ENCODE peak calls at places on chromosomes 7 and 10, in four cellular contexts. N is HL-60, I is K562, F is GM12878. H is an unnamed sample.

GRCh38 chr10:132980426-132981172 is 38.2 kb upstream of the CFAP46 start:
- DNase-seq in N (no peak), F (no peak), I (no peak), H (no peak)

GRCh38 chr7:117567781-117568180 is 88.0 kb downstream of the CFTR start:
- DNase-seq in N (no peak), I (no peak), F (no peak), H (no peak)

GRCh38 chr7:5597772-5598171 is 174.1 kb upstream of the TNRC18 start:
- DNase-seq in I (peak; percentile 56), N (no peak), F (no peak), H (no peak)

GRCh38 chr7:158413962-158414961 is 173.4 kb downstream of the PTPRN2 start:
- DNase-seq in F (no peak), I (peak; percentile 25), N (no peak), H (no peak)

GRCh38 chr7:158576050-158576762 is 11.4 kb downstream of the PTPRN2 start:
- DNase-seq in N (peak; percentile 98), I (no peak), F (no peak), H (no peak)

GRCh38 chr7:93298671-93299070 is 66.5 kb downstream of the VPS50 start:
- DNase-seq in I (no peak), N (no peak), F (no peak), H (no peak)

GRCh38 chr7:1054438-1055083 is 10.2 kb downstream of the GPR146 start:
- DNase-seq in I (no peak), N (no peak), F (no peak), H (no peak)

GRCh38 chr10:27687326-27687725 is 58.3 kb downstream of the MKX start:
- DNase-seq in F (no peak), I (no peak), N (no peak), H (no peak)

GRCh38 chr7:98354511-98355249 is 46.2 kb downstream of the BAIAP2L1 start:
- DNase-seq in F (no peak), N (no peak), I (no peak), H (no peak)

GRCh38 chr7:1083729-1084657 is 3.9 kb upstream of the GPER1 start:
- DNase-seq in I (no peak), N (no peak), F (no peak), H (no peak)

GRCh38 chr7:10034843-10035556 is 938.7 kb upstream of the PHF14 start:
- DNase-seq in F (no peak), I (no peak), N (no peak), H (no peak)

GRCh38 chr7:117946201-117946633 is 73.0 kb upstream of the CTTNBP2 start:
- DNase-seq in F (no peak), I (no peak), N (no peak), H (no peak)

GRCh38 chr7:47482013-47482761 is 99.7 kb downstream of the TNS3 start:
- DNase-seq in F (no peak), N (no peak), I (peak; percentile 69), H (no peak)

GRCh38 chr10:31660301-31660700 is 268.3 kb downstream of the ARHGAP12 start:
- DNase-seq in N (no peak), F (no peak), I (no peak), H (no peak)

GRCh38 chr7:97130417-97131139 is 13.1 kb downstream of the SDHAF3 start:
- DNase-seq in N (no peak), F (no peak), I (peak; percentile 69), H (no peak)

GRCh38 chr10:102632394-102633062 is 11.8 kb upstream of the TRIM8 start:
- DNase-seq in N (peak; percentile 67), F (no peak), I (no peak), H (no peak)

GRCh38 chr7:152663926-152664325 is 12.0 kb downstream of the XRCC2 start:
- DNase-seq in F (no peak), I (no peak), N (no peak), H (no peak)

GRCh38 chr7:34339061-34339526 is 318.9 kb upstream of the NPSR1 start:
- DNase-seq in I (no peak), F (no peak), N (no peak), H (no peak)

GRCh38 chr10:102347236-102347828 is 48.2 kb upstream of the NFKB2 start:
- DNase-seq in N (peak; percentile 42), I (peak; percentile 30), F (no peak), H (no peak)

GRCh38 chr7:2838873-2839578 is 5.1 kb downstream of the GNA12 start:
- DNase-seq in F (no peak), I (peak; percentile 36), N (no peak), H (no peak)

GRCh38 chr10:69220041-69220451 is at the start of gene HKDC1:
- DNase-seq in F (no peak), N (no peak), I (no peak), H (no peak)

GRCh38 chr7:120742370-120742769 is 115.6 kb downstream of the TSPAN12 start:
- DNase-seq in N (no peak), I (no peak), F (no peak), H (no peak)

GRCh38 chr10:29529146-29529545 is 105.6 kb downstream of the SVIL start:
- DNase-seq in I (no peak), N (no peak), F (no peak), H (no peak)

GRCh38 chr10:66837335-66837734 is 88.5 kb upstream of the LRRTM3 start:
- DNase-seq in N (no peak), F (no peak), I (no peak), H (no peak)

GRCh38 chr10:77965294-77965693 is 38.7 kb upstream of the DLG5 start:
- DNase-seq in F (no peak), N (no peak), I (peak; percentile 37), H (no peak)

GRCh38 chr7:127177156-127177555 is 75.6 kb downstream of the GRM8 start:
- DNase-seq in I (no peak), F (no peak), N (no peak), H (no peak)

GRCh38 chr7:105890290-105890997 is 14.0 kb upstream of the ATXN7L1 start:
- DNase-seq in N (no peak), I (no peak), F (no peak), H (no peak)

GRCh38 chr7:151310578-151310977 is 31.0 kb upstream of the NUB1 start:
- DNase-seq in F (no peak), I (peak; percentile 57), N (no peak), H (no peak)

GRCh38 chr7:158740657-158741293 is 36.2 kb upstream of the NCAPG2 start:
- DNase-seq in I (peak; percentile 90), N (no peak), F (no peak), H (no peak)

GRCh38 chr10:104209575-104210198 is 22.5 kb downstream of the CFAP43 start:
- DNase-seq in F (no peak), N (peak; percentile 48), I (peak; percentile 46), H (no peak)

GRCh38 chr10:57593983-57594573 is 673.6 kb downstream of the IPMK start:
- DNase-seq in N (no peak), F (no peak), I (no peak), H (no peak)

GRCh38 chr10:62046522-62047239 is 145.2 kb downstream of the ARID5B start:
- DNase-seq in I (no peak), N (no peak), F (peak; percentile 55), H (no peak)

GRCh38 chr10:90587081-90587491 is 270.8 kb downstream of the HTR7 start:
- DNase-seq in F (no peak), N (no peak), I (no peak), H (no peak)

GRCh38 chr10:693506-693905 is 4.0 kb upstream of the DIP2C start:
- DNase-seq in I (no peak), N (no peak), F (no peak), H (no peak)

GRCh38 chr10:132459252-132460028 is 62.4 kb downstream of the PWWP2B start:
- DNase-seq in F (no peak), I (no peak), N (no peak), H (no peak)

DNA sequence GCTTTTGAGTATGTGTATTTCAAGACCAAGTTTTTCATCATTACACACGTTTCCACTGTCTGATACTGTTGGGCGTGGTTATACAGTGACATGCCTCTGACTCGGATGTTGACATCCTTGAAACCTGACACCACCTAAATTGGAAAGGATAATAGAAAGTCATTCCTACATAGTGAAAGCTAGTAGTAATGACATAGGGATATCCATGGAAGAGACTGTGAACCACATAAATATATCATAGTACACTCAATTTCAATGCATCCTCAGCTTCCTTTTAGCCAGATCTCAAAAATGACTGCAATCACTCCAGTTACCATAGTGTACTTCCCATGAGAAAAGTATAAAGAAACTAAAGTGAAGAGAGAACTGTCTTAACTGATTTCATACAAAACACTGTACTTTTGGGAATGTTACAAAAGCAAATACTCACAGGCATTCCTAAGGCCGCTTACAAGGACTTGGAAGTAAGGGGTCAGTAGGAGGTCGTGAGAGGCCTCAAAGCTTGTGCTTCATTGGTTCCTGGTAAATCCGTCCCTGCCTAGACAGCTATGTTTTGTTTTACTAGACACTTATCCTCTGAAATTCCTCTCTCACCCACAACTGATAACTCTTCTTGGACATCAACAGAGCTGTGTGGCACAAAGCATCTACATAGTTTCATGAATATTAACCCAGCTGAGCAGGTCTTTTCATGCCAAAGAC is 71.8 kb upstream of the VWDE start:
- DNase-seq in F (no peak), I (peak; percentile 76), N (no peak), H (no peak)
- TF ChIP-seq SPI1 in F (no peak), I (no peak), N (no peak), H (no peak)

GRCh38 chr7:102973096-102973802 is 60.4 kb downstream of the LRRC17 start:
- DNase-seq in I (peak; percentile 96), F (no peak), N (peak; percentile 91), H (no peak)
- TF ChIP-seq SPI1 in I (peak; percentile 44), F (no peak), N (peak; percentile 17), H (no peak)

GRCh38 chr10:99872367-99873162 is 90.1 kb downstream of the ABCC2 start:
- DNase-seq in F (no peak), I (no peak), N (no peak), H (no peak)
- TF ChIP-seq SPI1 in F (no peak), I (no peak), N (no peak), H (no peak)

GRCh38 chr7:31126976-31127375 is 74.9 kb downstream of the ADCYAP1R1 start:
- DNase-seq in F (no peak), I (no peak), N (no peak), H (no peak)
- TF ChIP-seq SPI1 in F (no peak), I (no peak), N (no peak), H (no peak)

DNA sequence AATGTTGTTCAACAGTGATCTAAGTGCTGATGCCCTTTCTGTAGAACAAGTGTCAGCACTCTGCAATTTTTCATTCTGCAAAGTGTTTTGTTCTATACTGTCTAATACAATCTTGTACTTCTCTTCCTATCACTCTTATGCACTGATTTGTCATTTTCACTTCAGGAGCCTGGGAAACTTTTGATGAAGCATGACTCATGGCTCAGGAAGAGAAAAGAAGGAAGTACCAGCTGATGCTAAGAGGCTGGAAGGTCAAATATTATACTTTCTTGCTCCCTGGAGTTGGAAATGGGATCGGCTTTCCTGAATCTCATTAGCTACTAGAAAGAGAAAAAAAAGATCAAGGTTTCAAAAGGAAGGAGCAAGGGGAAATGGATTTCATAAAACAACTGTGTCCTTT is 45.8 kb downstream of the DGKI start:
- DNase-seq in I (no peak), F (no peak), N (no peak), H (no peak)
- TF ChIP-seq SPI1 in I (no peak), F (no peak), N (no peak), H (no peak)